ENCODE peak calls at places on chromosomes 12 and 14, in nine cellular contexts. W is right atrium auricular region; V is neural progenitor cell; C is stimulated activated CD4-positive, alpha-beta T cell treated with anti-CD3 and anti-CD28 coated beads, Interleukin-15, amount 100 ng/mL, for 1 hour; N is HT1080; O is HEK293T; P is keratinocyte; T is type B pancreatic cell; B is mesendoderm. E is an unnamed sample.

GRCh38 chr14:61611880-61612630 is 83.3 kb upstream of the HIF1A start:
- DNase-seq in N (no peak), V (no peak), O (no peak), C (no peak), P (no peak), B (no peak), T (no peak), W (no peak), E (no peak)

GRCh38 chr14:104722938-104723650 is 935 bp upstream of the ADSS1 start:
- DNase-seq in P (no peak), N (no peak), B (peak; percentile 56), O (no peak), C (no peak), T (no peak), V (no peak), W (no peak), E (no peak)

GRCh38 chr12:53758081-53758769 is 6.4 kb upstream of the CISTR start:
- DNase-seq in C (no peak), O (no peak), T (no peak), B (no peak), N (no peak), P (no peak), W (no peak), V (no peak), E (no peak)

GRCh38 chr14:38197761-38198345 is 9.9 kb upstream of the SSTR1 start:
- DNase-seq in O (no peak), N (peak; percentile 10), P (no peak), C (no peak), B (no peak), T (no peak), W (no peak), V (no peak), E (no peak)

GRCh38 chr14:99982449-99983250 is 82.6 kb upstream of the EVL start:
- DNase-seq in V (peak; percentile 74), W (no peak), O (peak; percentile 66), N (peak; percentile 58), B (peak; percentile 73), C (peak; percentile 42), P (peak; percentile 28), T (no peak), E (peak; percentile 41)

GRCh38 chr14:95597784-95598204 is 62.9 kb downstream of the GLRX5 start:
- DNase-seq in C (no peak), T (no peak), B (peak; percentile 91), W (no peak), O (peak; percentile 71), V (peak; percentile 82), P (no peak), N (peak; percentile 45), E (no peak)

GRCh38 chr12:43835264-43835655 is 621 bp upstream of the TMEM117 start:
- DNase-seq in W (no peak), P (no peak), N (no peak), B (no peak), T (no peak), V (no peak), C (peak; percentile 2), O (no peak), E (no peak)

GRCh38 chr12:96890331-96890730 is 16.7 kb upstream of the NEDD1 start:
- DNase-seq in O (no peak), C (no peak), V (no peak), W (no peak), B (no peak), N (no peak), P (no peak), T (no peak), E (no peak)

GRCh38 chr14:69657961-69658360 is 46.6 kb downstream of the SUSD6 start:
- DNase-seq in B (peak; percentile 48), O (no peak), T (no peak), W (no peak), P (peak; percentile 55), C (no peak), N (peak; percentile 5), V (no peak), E (no peak)

GRCh38 chr12:45208604-45209487 is 7.0 kb upstream of the ANO6 start:
- DNase-seq in P (no peak), O (no peak), C (no peak), V (no peak), W (no peak), B (no peak), N (peak; percentile 68), T (no peak), E (no peak)

GRCh38 chr14:101464984-101465794 is 96.1 kb upstream of the DIO3 start:
- DNase-seq in W (peak; percentile 23), N (no peak), C (no peak), T (no peak), O (no peak), B (no peak), P (no peak), V (no peak), E (no peak)

E was measured in activated T-helper 1 cell treated with anti-CD3 and anti-CD28 coated beads, Interleukin-2, amount 50 U/mL, for 16 hours.